ENCODE peak calls at places on chromosomes 13 and 19, in ten cellular contexts. S is IMR-90, D is spleen, I is GM12865, U is fibroblast of lung, X is A549, Y is ovary, C is endodermal cell, B is Peyer's patch, K is breast epithelium. N is an unnamed sample.

GRCh38 chr13:36639610-36640009 is 34.2 kb upstream of the SERTM1 start:
- DNase-seq in Y (no peak), S (no peak), X (no peak), K (no peak), D (no peak), B (no peak), C (no peak), I (no peak), U (no peak), N (no peak)

GRCh38 chr13:50993908-50994307 is 84.3 kb downstream of the RNASEH2B start:
- DNase-seq in I (no peak), B (no peak), X (no peak), K (no peak), C (no peak), Y (no peak), S (no peak), D (no peak), U (no peak), N (no peak)

GRCh38 chr19:15527705-15528104 is 19.4 kb downstream of the CYP4F22 start:
- DNase-seq in B (no peak), I (no peak), Y (no peak), D (no peak), X (no peak), K (no peak), S (no peak), U (no peak), C (no peak), N (no peak)

GRCh38 chr13:32905864-32906180 is 110.4 kb upstream of the KL start:
- DNase-seq in C (no peak), S (peak), X (no peak), K (no peak), Y (peak), B (no peak), D (no peak), U (peak), I (no peak), N (no peak)

GRCh38 chr19:19551862-19552192 is 13.8 kb downstream of the CILP2 start:
- DNase-seq in C (no peak), X (no peak), S (peak), B (no peak), I (no peak), D (no peak), K (no peak), U (peak), Y (no peak), N (no peak)

GRCh38 chr19:20154636-20155035 is 12.4 kb upstream of the ZNF486 start:
- DNase-seq in B (no peak), Y (no peak), C (no peak), S (no peak), K (peak), U (no peak), I (no peak), X (no peak), D (no peak), N (no peak)

GRCh38 chr13:90436697-90437096 is 910.8 kb upstream of the MIR17HG start:
- DNase-seq in I (no peak), D (no peak), X (no peak), K (no peak), S (no peak), B (no peak), Y (no peak), U (no peak), C (no peak), N (no peak)

GRCh38 chr13:97429681-97430081 is 4.3 kb upstream of the RAP2A start:
- DNase-seq in U (peak), S (peak), X (no peak), I (no peak), Y (no peak), K (no peak), C (no peak), B (no peak), D (no peak), N (no peak)

GRCh38 chr19:47890865-47891621 is 4.9 kb upstream of the SULT2A1 start:
- DNase-seq in I (no peak), D (no peak), B (no peak), S (no peak), X (no peak), K (no peak), C (no peak), Y (no peak), U (no peak), N (no peak)

GRCh38 chr19:4380254-4380727 is 20.1 kb downstream of the SH3GL1 start:
- DNase-seq in K (no peak), D (peak), I (peak), C (no peak), U (no peak), S (no peak), X (no peak), B (peak), Y (peak), N (peak)

GRCh38 chr19:18118420-18119242 is 21.1 kb downstream of the MAST3 start:
- DNase-seq in D (no peak), S (peak), Y (no peak), U (peak), C (no peak), I (no peak), K (no peak), X (no peak), B (no peak), N (no peak)

GRCh38 chr19:57056972-57057371 is 62.8 kb upstream of the USP29 start:
- DNase-seq in Y (peak), S (peak), C (no peak), I (no peak), B (no peak), X (no peak), D (no peak), K (no peak), U (no peak), N (no peak)

GRCh38 chr13:94139393-94139995 is 340.0 kb downstream of the DCT start:
- DNase-seq in U (peak), C (no peak), X (no peak), S (peak), B (no peak), Y (no peak), D (no peak), K (no peak), I (no peak), N (no peak)

DNA sequence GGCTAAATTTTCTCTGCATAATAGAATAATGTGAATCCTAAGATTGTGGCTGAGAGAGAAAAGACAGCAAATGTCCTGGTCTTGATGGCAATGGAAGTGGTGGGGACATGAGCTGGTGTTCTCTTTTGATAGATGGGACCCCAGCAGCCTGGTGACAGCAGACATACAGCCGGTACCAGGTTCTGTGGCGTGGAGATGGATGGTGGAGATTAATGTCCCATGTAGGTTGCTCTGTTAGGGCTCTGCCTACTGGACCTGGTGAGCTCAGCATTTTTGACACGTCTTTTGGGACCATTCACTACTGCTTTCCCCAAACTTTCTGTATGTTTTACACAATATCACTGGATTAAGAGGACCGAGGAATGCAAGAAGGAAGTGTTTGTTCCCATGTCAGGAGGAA is 8.2 kb upstream of the SIGLEC14 start:
- DNase-seq in D (no peak), I (no peak), K (no peak), C (no peak), Y (no peak), X (peak), U (no peak), S (no peak), B (no peak), N (no peak)
- TF ChIP-seq CTCF in D (peak), I (no peak), K (no peak), C (no peak), Y (no peak), X (no peak), U (no peak), S (no peak), B (no peak), N (no peak)

GRCh38 chr19:749811-750210 is 1.1 kb upstream of the MISP start:
- DNase-seq in X (no peak), K (no peak), U (no peak), I (no peak), Y (no peak), C (no peak), S (no peak), B (no peak), D (no peak), N (no peak)

GRCh38 chr19:748274-748598 is 2.7 kb upstream of the MISP start:
- DNase-seq in D (no peak), S (no peak), C (peak), I (no peak), Y (no peak), K (no peak), B (no peak), U (no peak), X (no peak), N (no peak)

GRCh38 chr19:751501-752341 is 809 bp downstream of the MISP start:
- DNase-seq in X (peak), K (no peak), I (no peak), Y (no peak), D (no peak), U (peak), S (peak), B (no peak), C (peak), N (no peak)

GRCh38 chr19:752652-753517 is 2.0 kb downstream of the MISP start:
- DNase-seq in Y (peak), I (no peak), K (peak), S (peak), U (peak), D (no peak), C (no peak), X (peak), B (no peak), N (peak)

GRCh38 chr19:750640-751423 is at the start of gene MISP:
- DNase-seq in K (no peak), C (no peak), U (no peak), X (peak), S (no peak), D (no peak), B (no peak), Y (no peak), I (no peak), N (peak)
- H3K4me3 ChIP-seq in K (no peak), C (no peak), U (no peak), X (peak), S (no peak), D (no peak), B (peak), Y (no peak), I (no peak), N (peak)

GRCh38 chr13:27797228-27797624 is 4.9 kb downstream of the GSX1 start:
- DNase-seq in B (no peak), X (peak), Y (no peak), K (no peak), C (peak), S (peak), D (no peak), I (no peak), U (peak), N (no peak)
- TF ChIP-seq CTCF in B (no peak), X (no peak), Y (no peak), K (no peak), C (peak), S (peak), D (no peak), I (no peak), U (no peak), N (peak)

GRCh38 chr19:35958660-35959039 is 22.5 kb downstream of the LRFN3 start:
- DNase-seq in I (no peak), K (no peak), Y (no peak), U (no peak), D (no peak), S (no peak), B (no peak), X (no peak), C (peak), N (no peak)
- H3K4me3 ChIP-seq in I (no peak), K (no peak), Y (no peak), U (no peak), D (peak), S (no peak), B (peak), X (peak), C (no peak), N (no peak)

GRCh38 chr19:49347835-49348234 is 12.6 kb downstream of the CD37 start:
- DNase-seq in K (no peak), B (no peak), I (peak), X (peak), D (peak), Y (no peak), C (peak), S (peak), U (peak), N (no peak)
- TF ChIP-seq CTCF in K (no peak), B (no peak), I (no peak), X (no peak), D (no peak), Y (no peak), C (peak), S (peak), U (peak), N (peak)

GRCh38 chr19:9584073-9584833 is at the start of gene ZNF121:
- DNase-seq in U (peak), C (peak), I (peak), B (peak), S (peak), Y (peak), K (peak), X (peak), D (peak), N (peak)

DNA sequence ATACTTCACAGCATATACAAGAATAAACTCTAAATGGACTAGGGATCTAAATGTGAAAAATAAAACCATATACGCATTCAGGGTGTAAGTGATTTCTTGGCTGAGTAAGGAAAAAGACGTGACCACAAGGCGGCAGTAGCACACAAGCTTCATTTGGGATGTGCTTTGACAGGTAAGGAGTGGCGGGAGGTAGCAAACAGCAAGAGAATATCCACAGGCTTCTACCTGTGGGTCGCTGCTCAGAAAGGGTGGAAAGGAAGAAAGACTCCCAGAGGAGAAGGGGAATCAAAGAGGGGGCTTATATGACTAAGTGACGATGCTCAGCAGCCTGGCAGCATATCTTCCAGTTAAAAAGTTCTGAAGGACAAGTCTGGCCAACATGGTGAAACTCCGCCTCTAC is 2.5 kb upstream of the ZNF121 start:
- DNase-seq in U (peak), I (peak), X (no peak), K (peak), Y (peak), S (peak), C (peak), B (peak), D (peak), N (no peak)
- H3K4me3 ChIP-seq in U (no peak), I (no peak), X (no peak), K (no peak), Y (no peak), S (no peak), C (no peak), B (no peak), D (no peak), N (no peak)

GRCh38 chr13:48532473-48533206 is at the start of gene RCBTB2:
- DNase-seq in K (peak), S (peak), B (peak), D (peak), U (peak), Y (peak), I (peak), C (peak), X (peak), N (peak)
- TF ChIP-seq CTCF in K (no peak), S (no peak), B (no peak), D (peak), U (no peak), Y (no peak), I (no peak), C (no peak), X (no peak), N (no peak)

GRCh38 chr19:1905071-1905862 is at the start of the genes ADAT3 and SCAMP4:
- DNase-seq in C (peak), X (peak), Y (peak), K (peak), S (peak), I (peak), B (peak), D (peak), U (peak), N (peak)

GRCh38 chr19:1901940-1902404 is 3.2 kb upstream of the ADAT3 start:
- DNase-seq in Y (no peak), I (peak), U (no peak), B (no peak), K (no peak), D (no peak), S (no peak), C (no peak), X (no peak), N (no peak)

GRCh38 chr19:1905863-1906375 is 720 bp downstream of the ADAT3 start:
- DNase-seq in B (no peak), X (no peak), C (no peak), I (no peak), K (no peak), D (no peak), Y (no peak), S (no peak), U (no peak), N (no peak)

GRCh38 chr19:1906985-1907562 is 1.9 kb downstream of the ADAT3 start:
- DNase-seq in C (no peak), D (no peak), K (no peak), S (no peak), I (peak), X (no peak), U (no peak), Y (no peak), B (no peak), N (no peak)

GRCh38 chr19:1904385-1905070 is 671 bp upstream of the ADAT3 start:
- DNase-seq in Y (no peak), D (no peak), B (peak), I (peak), C (peak), K (peak), U (no peak), S (no peak), X (no peak), N (no peak)
- H3K4me3 ChIP-seq in Y (no peak), D (peak), B (peak), I (peak), C (peak), K (peak), U (peak), S (no peak), X (peak), N (peak)

GRCh38 chr19:45090034-45090433 is 2.9 kb upstream of the PPP1R37 start:
- DNase-seq in U (no peak), Y (no peak), X (no peak), B (no peak), S (no peak), C (peak), I (no peak), K (no peak), D (peak), N (no peak)
- TF ChIP-seq CTCF in U (no peak), Y (no peak), X (no peak), B (no peak), S (no peak), C (peak), I (no peak), K (no peak), D (no peak), N (no peak)

DNA sequence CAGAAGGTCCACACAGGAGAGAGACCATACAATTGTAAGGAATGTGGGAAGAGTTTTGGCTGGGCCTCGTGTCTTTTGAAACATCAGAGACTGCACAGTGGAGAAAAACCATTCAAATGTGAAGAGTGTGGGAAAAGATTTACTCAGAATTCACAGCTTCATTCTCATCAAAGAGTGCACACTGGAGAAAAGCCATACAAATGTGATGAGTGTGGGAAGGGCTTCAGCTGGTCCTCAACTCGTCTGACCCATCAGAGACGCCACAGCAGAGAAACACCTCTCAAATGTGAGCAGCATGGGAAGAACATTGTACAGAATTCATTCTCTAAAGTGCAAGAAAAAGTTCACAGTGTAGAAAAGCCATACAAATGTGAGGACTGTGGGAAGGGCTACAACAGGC is 5.4 kb upstream of the ZNF225 start:
- DNase-seq in U (no peak), B (no peak), C (no peak), I (no peak), X (no peak), Y (no peak), K (no peak), S (no peak), D (no peak), N (no peak)
- H3K4me3 ChIP-seq in U (no peak), B (no peak), C (peak), I (no peak), X (no peak), Y (no peak), K (no peak), S (no peak), D (no peak), N (no peak)

N was measured in RWPE2.